ENCODE peak calls at places on chromosome 20, in nine cellular contexts. One of them, this sample, is unnamed.

GRCh38 chr20:41693136-41693979 is 75.2 kb upstream of the CHD6 start:
- DNase-seq in NCI-H345: peak
- DNase-seq in T-helper 2 cell: peak
- DNase-seq in mucosa of descending colon: peak
- DNase-seq in EL: peak
- DNase-seq in stromal cell of bone marrow: peak
- DNase-seq in stimulated activated effector memory CD8-positive, alpha-beta T cell treated with anti-CD3 and anti-CD28 coated beads, Interleukin-12 subunit alpha, Interleukin-12 subunit beta, amount 100 ng/mL, for 72 hours: peak
- DNase-seq in stomach: peak
- DNase-seq in hepatocyte: peak
- DNase-seq in this sample: peak

GRCh38 chr20:1862665-1863059 is 32.5 kb upstream of the SIRPA start:
- DNase-seq in stomach: no peak
- DNase-seq in hepatocyte: no peak
- DNase-seq in mucosa of descending colon: no peak
- DNase-seq in NCI-H345: no peak
- DNase-seq in stromal cell of bone marrow: no peak
- DNase-seq in T-helper 2 cell: no peak
- DNase-seq in EL: no peak
- DNase-seq in stimulated activated effector memory CD8-positive, alpha-beta T cell treated with anti-CD3 and anti-CD28 coated beads, Interleukin-12 subunit alpha, Interleukin-12 subunit beta, amount 100 ng/mL, for 72 hours: no peak
- DNase-seq in this sample: no peak

GRCh38 chr20:19012671-19013070 is 199.1 kb downstream of the SCP2D1 start:
- DNase-seq in stimulated activated effector memory CD8-positive, alpha-beta T cell treated with anti-CD3 and anti-CD28 coated beads, Interleukin-12 subunit alpha, Interleukin-12 subunit beta, amount 100 ng/mL, for 72 hours: no peak
- DNase-seq in hepatocyte: no peak
- DNase-seq in mucosa of descending colon: no peak
- DNase-seq in T-helper 2 cell: no peak
- DNase-seq in stromal cell of bone marrow: peak
- DNase-seq in NCI-H345: no peak
- DNase-seq in stomach: no peak
- DNase-seq in EL: no peak
- DNase-seq in this sample: no peak

GRCh38 chr20:61254881-61255589 is 3.0 kb downstream of the CDH4 start:
- DNase-seq in stromal cell of bone marrow: no peak
- DNase-seq in EL: peak
- DNase-seq in hepatocyte: no peak
- DNase-seq in stomach: no peak
- DNase-seq in mucosa of descending colon: no peak
- DNase-seq in NCI-H345: no peak
- DNase-seq in stimulated activated effector memory CD8-positive, alpha-beta T cell treated with anti-CD3 and anti-CD28 coated beads, Interleukin-12 subunit alpha, Interleukin-12 subunit beta, amount 100 ng/mL, for 72 hours: no peak
- DNase-seq in T-helper 2 cell: no peak
- DNase-seq in this sample: no peak

GRCh38 chr20:682123-682522 is 6.5 kb upstream of the SCRT2 start:
- DNase-seq in EL: no peak
- DNase-seq in stromal cell of bone marrow: no peak
- DNase-seq in stimulated activated effector memory CD8-positive, alpha-beta T cell treated with anti-CD3 and anti-CD28 coated beads, Interleukin-12 subunit alpha, Interleukin-12 subunit beta, amount 100 ng/mL, for 72 hours: no peak
- DNase-seq in hepatocyte: no peak
- DNase-seq in NCI-H345: no peak
- DNase-seq in mucosa of descending colon: no peak
- DNase-seq in T-helper 2 cell: no peak
- DNase-seq in stomach: no peak
- DNase-seq in this sample: no peak

GRCh38 chr20:16415079-16415478 is 158.2 kb downstream of the KIF16B start:
- DNase-seq in stimulated activated effector memory CD8-positive, alpha-beta T cell treated with anti-CD3 and anti-CD28 coated beads, Interleukin-12 subunit alpha, Interleukin-12 subunit beta, amount 100 ng/mL, for 72 hours: no peak
- DNase-seq in EL: peak
- DNase-seq in T-helper 2 cell: no peak
- DNase-seq in stromal cell of bone marrow: peak
- DNase-seq in NCI-H345: no peak
- DNase-seq in hepatocyte: no peak
- DNase-seq in stomach: no peak
- DNase-seq in mucosa of descending colon: no peak
- DNase-seq in this sample: no peak

GRCh38 chr20:24766143-24766527 is 182.9 kb upstream of the CST7 start:
- DNase-seq in EL: no peak
- DNase-seq in stromal cell of bone marrow: no peak
- DNase-seq in NCI-H345: no peak
- DNase-seq in T-helper 2 cell: no peak
- DNase-seq in hepatocyte: no peak
- DNase-seq in mucosa of descending colon: no peak
- DNase-seq in stomach: peak
- DNase-seq in stimulated activated effector memory CD8-positive, alpha-beta T cell treated with anti-CD3 and anti-CD28 coated beads, Interleukin-12 subunit alpha, Interleukin-12 subunit beta, amount 100 ng/mL, for 72 hours: no peak
- DNase-seq in this sample: no peak

GRCh38 chr20:37299718-37300529 is 10.5 kb downstream of the MANBAL start:
- DNase-seq in hepatocyte: no peak
- DNase-seq in stimulated activated effector memory CD8-positive, alpha-beta T cell treated with anti-CD3 and anti-CD28 coated beads, Interleukin-12 subunit alpha, Interleukin-12 subunit beta, amount 100 ng/mL, for 72 hours: no peak
- DNase-seq in EL: peak
- DNase-seq in stomach: no peak
- DNase-seq in mucosa of descending colon: no peak
- DNase-seq in stromal cell of bone marrow: no peak
- DNase-seq in T-helper 2 cell: no peak
- DNase-seq in NCI-H345: no peak
- DNase-seq in this sample: no peak

GRCh38 chr20:17504326-17504897 is 26.8 kb downstream of the BFSP1 start:
- DNase-seq in NCI-H345: no peak
- DNase-seq in T-helper 2 cell: no peak
- DNase-seq in hepatocyte: no peak
- DNase-seq in stimulated activated effector memory CD8-positive, alpha-beta T cell treated with anti-CD3 and anti-CD28 coated beads, Interleukin-12 subunit alpha, Interleukin-12 subunit beta, amount 100 ng/mL, for 72 hours: no peak
- DNase-seq in mucosa of descending colon: peak
- DNase-seq in stromal cell of bone marrow: no peak
- DNase-seq in EL: no peak
- DNase-seq in stomach: no peak
- DNase-seq in this sample: peak